ENCODE peak calls at places on chromosome 3, in four cellular contexts. One of them, this sample, is unnamed.

GRCh38 chr3:192054881-192055280 is 593.9 kb downstream of the PYDC2 start:
- DNase-seq in GM12878: no peak
- DNase-seq in K562: no peak
- DNase-seq in HepG2: no peak
- DNase-seq in this sample: no peak

GRCh38 chr3:159257954-159258353 is 456.1 kb downstream of the MFSD1 start:
- DNase-seq in GM12878: no peak
- DNase-seq in K562: no peak
- DNase-seq in HepG2: no peak
- DNase-seq in this sample: no peak

GRCh38 chr3:99659965-99660364 is 21.6 kb downstream of the COL8A1 start:
- DNase-seq in GM12878: no peak
- DNase-seq in K562: no peak
- DNase-seq in HepG2: no peak
- DNase-seq in this sample: no peak

GRCh38 chr3:46699846-46700523 is 1.2 kb upstream of the TMIE start:
- DNase-seq in GM12878: no peak
- DNase-seq in K562: no peak
- DNase-seq in HepG2: no peak
- DNase-seq in this sample: peak; percentile 52

GRCh38 chr3:110292102-110292501 is 779.5 kb upstream of the NECTIN3 start:
- DNase-seq in GM12878: no peak
- DNase-seq in K562: no peak
- DNase-seq in HepG2: no peak
- DNase-seq in this sample: no peak

GRCh38 chr3:151976211-151977050 is 103.0 kb downstream of the SUCNR1 start:
- DNase-seq in GM12878: no peak
- DNase-seq in K562: no peak
- DNase-seq in HepG2: peak; percentile 14
- DNase-seq in this sample: no peak

GRCh38 chr3:64349531-64349930 is 124.3 kb upstream of the PRICKLE2 start:
- DNase-seq in GM12878: no peak
- DNase-seq in K562: no peak
- DNase-seq in HepG2: no peak
- DNase-seq in this sample: no peak

GRCh38 chr3:38655708-38656300 is 6.3 kb upstream of the SCN5A start:
- DNase-seq in GM12878: no peak
- DNase-seq in K562: peak; percentile 45
- DNase-seq in HepG2: peak; percentile 52
- DNase-seq in this sample: peak; percentile 67

GRCh38 chr3:106957021-106957420 is 420.2 kb upstream of the CCDC54 start:
- DNase-seq in GM12878: no peak
- DNase-seq in K562: no peak
- DNase-seq in HepG2: no peak
- DNase-seq in this sample: no peak

GRCh38 chr3:194370753-194371152 is 1.2 kb upstream of the LRRC15 start:
- DNase-seq in GM12878: no peak
- DNase-seq in K562: no peak
- DNase-seq in HepG2: no peak
- DNase-seq in this sample: no peak

GRCh38 chr3:37910666-37911400 is 49.2 kb downstream of the CTDSPL start:
- DNase-seq in GM12878: no peak
- DNase-seq in K562: no peak
- DNase-seq in HepG2: no peak
- DNase-seq in this sample: no peak

GRCh38 chr3:15387171-15387581 is 40.2 kb downstream of the METTL6 start:
- DNase-seq in GM12878: no peak
- DNase-seq in K562: no peak
- DNase-seq in HepG2: no peak
- DNase-seq in this sample: no peak

GRCh38 chr3:179451335-179452165 is at the start of gene GNB4:
- DNase-seq in GM12878: no peak
- DNase-seq in K562: peak; percentile 83
- DNase-seq in HepG2: no peak
- DNase-seq in this sample: peak; percentile 94

GRCh38 chr3:50347187-50347813 is 1.8 kb upstream of the ZMYND10 start:
- DNase-seq in GM12878: no peak
- DNase-seq in K562: no peak
- DNase-seq in HepG2: peak; percentile 59
- DNase-seq in this sample: peak; percentile 83

GRCh38 chr3:102536479-102536878 is 101.7 kb downstream of the ZPLD1 start:
- DNase-seq in GM12878: no peak
- DNase-seq in K562: no peak
- DNase-seq in HepG2: peak; percentile 16
- DNase-seq in this sample: peak; percentile 39

GRCh38 chr3:194671511-194671899 is 486 bp downstream of the LSG1 start:
- DNase-seq in GM12878: no peak
- DNase-seq in K562: peak; percentile 32
- DNase-seq in HepG2: peak; percentile 28
- DNase-seq in this sample: peak; percentile 58

GRCh38 chr3:143002083-143002712 is 828 bp downstream of the U2SURP start:
- DNase-seq in GM12878: no peak
- DNase-seq in K562: peak; percentile 42
- DNase-seq in HepG2: peak; percentile 47
- DNase-seq in this sample: peak; percentile 16

GRCh38 chr3:113214227-113214626 is 2.9 kb downstream of the BOC start:
- DNase-seq in GM12878: no peak
- DNase-seq in K562: no peak
- DNase-seq in HepG2: no peak
- DNase-seq in this sample: no peak

GRCh38 chr3:9028134-9028533 is 64.9 kb upstream of the RAD18 start:
- DNase-seq in GM12878: no peak
- DNase-seq in K562: no peak
- DNase-seq in HepG2: no peak
- DNase-seq in this sample: peak; percentile 72

GRCh38 chr3:4821975-4822374 is 157.3 kb upstream of the BHLHE40 start:
- DNase-seq in GM12878: no peak
- DNase-seq in K562: no peak
- DNase-seq in HepG2: no peak
- DNase-seq in this sample: no peak

GRCh38 chr3:14861451-14862302 is 42.9 kb downstream of the FGD5 start:
- DNase-seq in GM12878: no peak
- DNase-seq in K562: no peak
- DNase-seq in HepG2: no peak
- DNase-seq in this sample: no peak

GRCh38 chr3:115698851-115699535 is 75.7 kb downstream of the GAP43 start:
- DNase-seq in GM12878: no peak
- DNase-seq in K562: no peak
- DNase-seq in HepG2: no peak
- DNase-seq in this sample: peak; percentile 28

GRCh38 chr3:128683957-128684356 is 33.3 kb upstream of the RPN1 start:
- DNase-seq in GM12878: no peak
- DNase-seq in K562: no peak
- DNase-seq in HepG2: no peak
- DNase-seq in this sample: no peak

GRCh38 chr3:111906667-111907066 is 47.6 kb downstream of the PHLDB2 start:
- DNase-seq in GM12878: no peak
- DNase-seq in K562: no peak
- DNase-seq in HepG2: no peak
- DNase-seq in this sample: no peak

GRCh38 chr3:62027796-62028195 is 345.6 kb downstream of the FEZF2 start:
- DNase-seq in GM12878: no peak
- DNase-seq in K562: no peak
- DNase-seq in HepG2: no peak
- DNase-seq in this sample: no peak

GRCh38 chr3:104952587-104952986 is 414.1 kb upstream of the ALCAM start:
- DNase-seq in GM12878: no peak
- DNase-seq in K562: no peak
- DNase-seq in HepG2: no peak
- DNase-seq in this sample: no peak

GRCh38 chr3:195908439-195909293 is at the start of gene TNK2:
- DNase-seq in GM12878: no peak
- DNase-seq in K562: peak; percentile 28
- DNase-seq in HepG2: no peak
- DNase-seq in this sample: peak; percentile 57

GRCh38 chr3:12829886-12830784 is 11.2 kb downstream of the RPL32 start:
- DNase-seq in GM12878: no peak
- DNase-seq in K562: no peak
- DNase-seq in HepG2: no peak
- DNase-seq in this sample: peak; percentile 19

GRCh38 chr3:12831582-12831866 is 9.8 kb downstream of the RPL32 start:
- DNase-seq in GM12878: no peak
- DNase-seq in K562: no peak
- DNase-seq in HepG2: no peak
- DNase-seq in this sample: no peak

GRCh38 chr3:12829404-12829803 is 12.0 kb downstream of the RPL32 start:
- DNase-seq in GM12878: no peak
- DNase-seq in K562: no peak
- DNase-seq in HepG2: no peak
- DNase-seq in this sample: no peak

GRCh38 chr3:12832350-12833225 is 8.8 kb downstream of the RPL32 start:
- DNase-seq in GM12878: no peak
- DNase-seq in K562: no peak
- DNase-seq in HepG2: no peak
- DNase-seq in this sample: no peak

GRCh38 chr3:12830785-12831581 is 10.4 kb downstream of the RPL32 start:
- DNase-seq in GM12878: no peak
- DNase-seq in K562: peak; percentile 41
- DNase-seq in HepG2: no peak
- DNase-seq in this sample: no peak
- TF ChIP-seq CHD2 in GM12878: no peak
- TF ChIP-seq CHD2 in K562: no peak
- TF ChIP-seq CHD2 in HepG2: no peak
- TF ChIP-seq CHD2 in this sample: no peak

DNA sequence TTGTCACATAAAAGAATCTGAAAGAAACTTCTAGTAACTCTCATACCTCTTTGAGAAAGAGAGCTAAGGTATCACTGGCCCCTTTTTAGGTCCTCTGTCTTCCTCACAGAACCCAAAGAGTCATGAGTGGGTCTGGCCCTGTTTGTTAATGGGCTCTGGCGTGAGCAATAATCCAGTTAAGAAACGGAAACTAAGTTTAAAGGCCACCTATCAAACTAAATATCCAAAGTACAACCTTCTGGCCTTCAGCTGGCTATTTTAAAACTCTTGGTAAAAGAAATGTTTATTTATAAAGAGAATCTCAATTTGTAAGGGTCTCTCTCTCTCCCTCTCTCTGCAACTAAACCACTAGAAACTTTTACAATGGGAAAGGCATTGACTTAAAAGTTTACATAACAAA is 71.0 kb upstream of the STRIT1 start:
- DNase-seq in GM12878: no peak
- DNase-seq in K562: no peak
- DNase-seq in HepG2: no peak
- DNase-seq in this sample: no peak
- H2AFZ ChIP-seq in GM12878: no peak overlapping the region
- H2AFZ ChIP-seq in K562: peak overlapping the region; percentile 69
- H2AFZ ChIP-seq in HepG2: no peak overlapping the region
- H2AFZ ChIP-seq in this sample: no peak overlapping the region

DNA sequence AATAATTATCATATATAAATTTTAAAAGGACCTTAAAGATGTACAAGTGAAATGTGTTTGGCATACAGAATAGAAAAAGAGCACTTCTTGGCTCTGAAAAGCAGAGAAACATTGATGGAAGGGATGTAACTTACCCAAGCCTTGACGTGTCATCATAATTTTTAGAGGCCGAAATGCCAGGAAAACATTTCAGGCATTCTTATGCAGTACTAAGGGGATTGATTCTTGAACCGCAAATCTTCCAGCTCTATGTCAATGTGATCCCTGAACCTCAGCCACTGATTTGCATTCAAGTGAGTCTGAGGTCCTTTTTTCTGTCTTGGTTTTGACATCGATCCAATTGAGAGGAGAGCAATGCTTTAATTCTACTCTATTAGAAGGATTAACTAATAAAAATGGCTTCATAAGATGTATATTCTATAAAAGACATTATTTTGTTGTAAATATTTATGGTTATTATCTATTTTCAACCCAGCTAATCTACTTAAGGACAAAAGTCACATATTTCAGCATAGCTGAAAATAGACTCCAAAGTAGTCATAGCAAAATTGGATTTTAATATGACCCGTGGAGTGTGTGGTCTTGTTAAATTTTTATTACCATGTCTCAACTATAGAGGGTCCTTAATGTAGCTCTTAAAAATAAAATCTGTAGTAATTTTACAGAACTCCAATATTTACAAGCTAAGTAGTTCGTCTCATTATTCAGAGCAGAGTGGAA is 97.6 kb downstream of the CLDN1 start:
- DNase-seq in GM12878: no peak
- DNase-seq in K562: no peak
- DNase-seq in HepG2: no peak
- DNase-seq in this sample: no peak
- TF ChIP-seq MXI1 in GM12878: no peak
- TF ChIP-seq MXI1 in K562: no peak
- TF ChIP-seq MXI1 in HepG2: no peak
- TF ChIP-seq MXI1 in this sample: no peak

GRCh38 chr3:51929420-51930003 is 12.2 kb downstream of the RRP9 start:
- DNase-seq in GM12878: no peak
- DNase-seq in K562: peak; percentile 53
- DNase-seq in HepG2: no peak
- DNase-seq in this sample: no peak
- TF ChIP-seq CHD2 in GM12878: no peak
- TF ChIP-seq CHD2 in K562: no peak
- TF ChIP-seq CHD2 in HepG2: no peak
- TF ChIP-seq CHD2 in this sample: no peak

DNA sequence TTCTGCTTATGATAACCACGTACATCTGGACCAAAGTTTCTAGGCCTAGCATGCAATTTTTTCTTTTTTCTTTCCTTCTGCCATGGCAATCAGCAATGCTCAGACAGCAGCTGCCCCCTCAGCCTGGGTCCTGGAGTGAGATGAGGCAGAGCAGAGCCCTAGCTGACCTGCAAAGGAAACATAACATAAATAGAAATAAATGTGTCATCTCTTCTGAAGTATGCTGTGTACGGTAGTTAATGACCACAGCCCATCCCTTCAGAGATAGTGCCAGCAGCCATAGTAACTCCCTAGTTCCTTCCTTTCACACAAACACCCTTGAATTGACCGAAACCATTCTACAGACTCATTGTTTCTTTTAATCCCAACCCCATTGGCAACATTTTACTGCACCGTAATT is 8.4 kb upstream of the CD47 start:
- DNase-seq in GM12878: no peak
- DNase-seq in K562: no peak
- DNase-seq in HepG2: no peak
- DNase-seq in this sample: no peak
- H2AFZ ChIP-seq in GM12878: no peak overlapping the region
- H2AFZ ChIP-seq in K562: peak overlapping the region; percentile 46
- H2AFZ ChIP-seq in HepG2: no peak overlapping the region
- H2AFZ ChIP-seq in this sample: no peak overlapping the region

DNA sequence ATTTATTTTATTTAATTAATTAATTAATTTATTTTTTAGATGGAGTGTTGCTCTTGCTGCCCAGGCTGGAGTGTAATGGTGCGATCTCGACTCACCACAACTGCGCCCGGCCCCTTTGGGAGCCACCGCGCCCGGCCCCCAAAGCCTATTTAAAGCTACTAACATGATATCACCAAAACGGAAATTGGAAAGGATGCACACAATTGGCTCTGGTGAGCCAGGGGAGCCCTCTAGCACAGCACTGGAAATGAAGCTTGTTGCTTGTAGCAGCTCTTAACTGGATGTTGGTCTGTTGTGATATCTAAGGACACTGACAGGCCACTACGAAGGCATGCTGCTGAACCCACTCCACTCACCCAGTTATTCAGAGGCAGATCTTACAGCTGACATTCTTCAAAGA is 104.5 kb downstream of the IGF2BP2 start:
- DNase-seq in GM12878: no peak
- DNase-seq in K562: no peak
- DNase-seq in HepG2: no peak
- DNase-seq in this sample: no peak
- TF ChIP-seq MXI1 in GM12878: no peak
- TF ChIP-seq MXI1 in K562: no peak
- TF ChIP-seq MXI1 in HepG2: no peak
- TF ChIP-seq MXI1 in this sample: no peak

This sample was measured in SK-N-SH.